ENCODE peak calls at places on chromosomes 2 and 18, in seven cellular contexts. I is SK-N-SH, R is T47D, U is HCT116, K is HepG2, D is H1, G is GM12878. T is an unnamed sample.

GRCh38 chr2:203594541-203594940 is 59.4 kb upstream of the RAPH1 start:
- DNase-seq in G (no peak), R (no peak), D (no peak), U (no peak), K (no peak), I (no peak), T (no peak)

GRCh38 chr2:134625311-134625710 is 93.5 kb downstream of the TMEM163 start:
- DNase-seq in I (no peak), U (no peak), K (no peak), G (no peak), D (no peak), R (no peak), T (no peak)

GRCh38 chr2:240785424-240786335 is 34.3 kb downstream of the KIF1A start:
- DNase-seq in D (no peak), K (no peak), I (no peak), G (no peak), R (no peak), U (no peak), T (no peak)

GRCh38 chr2:82650038-82650437 is 1809.0 kb downstream of the SUCLG1 start:
- DNase-seq in U (no peak), R (no peak), G (no peak), D (no peak), K (no peak), I (no peak), T (no peak)

GRCh38 chr2:18167871-18168270 is 289.4 kb downstream of the KCNS3 start:
- DNase-seq in G (no peak), U (no peak), I (no peak), K (no peak), R (no peak), D (no peak), T (no peak)

GRCh38 chr2:195533771-195534642 is 123.0 kb upstream of the SLC39A10 start:
- DNase-seq in G (no peak), D (no peak), R (no peak), U (peak), K (no peak), I (no peak), T (no peak)

GRCh38 chr2:181715033-181715630 is 34.8 kb upstream of the NEUROD1 start:
- DNase-seq in G (peak), I (peak), U (peak), D (peak), K (peak), R (peak), T (peak)

GRCh38 chr18:5961097-5961827 is 65.9 kb upstream of the TMEM200C start:
- DNase-seq in I (no peak), R (no peak), U (no peak), D (no peak), K (no peak), G (no peak), T (no peak)

GRCh38 chr2:2848621-2849443 is 517.8 kb upstream of the MYT1L start:
- DNase-seq in K (no peak), U (no peak), I (peak), G (no peak), D (no peak), R (no peak), T (no peak)

GRCh38 chr2:233235977-233236376 is 15.5 kb upstream of the ATG16L1 start:
- DNase-seq in K (peak), R (no peak), I (no peak), D (peak), U (no peak), G (no peak), T (no peak)

GRCh38 chr2:165913636-165914035 is 39.9 kb downstream of the TTC21B start:
- DNase-seq in R (no peak), I (no peak), U (no peak), G (no peak), D (no peak), K (no peak), T (no peak)

GRCh38 chr2:220104871-220105351 is 477.5 kb downstream of the SLC4A3 start:
- DNase-seq in G (no peak), K (no peak), D (no peak), U (no peak), R (no peak), I (peak), T (no peak)

DNA sequence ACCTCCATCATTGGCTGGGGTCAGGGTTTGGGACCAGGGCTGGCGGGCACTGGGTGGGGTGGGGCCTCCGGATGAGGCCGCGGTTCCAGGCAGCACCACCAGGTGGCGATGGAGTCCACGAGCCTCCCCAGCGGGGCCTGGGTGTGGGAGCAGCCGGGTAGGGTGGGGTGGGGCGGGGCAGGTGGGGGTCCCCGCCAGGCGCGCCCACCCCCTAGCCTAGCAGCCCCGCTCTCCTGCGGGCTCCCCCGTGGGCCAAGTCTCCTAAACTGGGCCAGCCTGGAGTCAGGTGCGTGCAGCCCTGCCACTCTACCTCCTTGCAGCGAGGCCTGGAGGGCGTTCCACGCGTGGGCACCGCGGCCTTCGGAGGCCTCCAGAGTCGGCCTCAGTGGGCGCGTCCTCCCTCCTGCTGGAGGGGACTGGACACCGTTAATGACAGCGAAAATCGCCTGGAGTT is 187.5 kb downstream of the TWIST2 start:
- DNase-seq in U (peak), G (no peak), K (no peak), R (peak), I (peak), D (peak), T (peak)
- TF ChIP-seq JUND in U (no peak), G (no peak), K (no peak), R (no peak), I (no peak), D (no peak), T (no peak)

GRCh38 chr2:236998758-236999157 is 86.9 kb upstream of the COPS8 start:
- DNase-seq in I (no peak), G (no peak), K (no peak), R (no peak), U (no peak), D (no peak), T (no peak)
- TF ChIP-seq JUND in I (no peak), G (no peak), K (no peak), R (no peak), U (no peak), D (no peak), T (no peak)

GRCh38 chr2:61961231-61961901 is 55.9 kb downstream of the COMMD1 start:
- DNase-seq in D (no peak), G (no peak), K (no peak), U (no peak), R (no peak), I (no peak), T (no peak)

GRCh38 chr2:61962095-61962984 is 56.9 kb downstream of the COMMD1 start:
- DNase-seq in K (no peak), I (no peak), R (no peak), G (no peak), D (no peak), U (no peak), T (no peak)

GRCh38 chr2:61959381-61960293 is 54.2 kb downstream of the COMMD1 start:
- DNase-seq in G (no peak), D (no peak), I (no peak), U (no peak), R (no peak), K (peak), T (no peak)
- TF ChIP-seq JUND in G (no peak), D (no peak), I (no peak), U (no peak), R (no peak), K (no peak), T (no peak)

GRCh38 chr2:177031435-177032222 is 181.0 kb upstream of the HNRNPA3 start:
- DNase-seq in R (no peak), G (no peak), K (no peak), I (peak), U (no peak), D (no peak), T (no peak)
- TF ChIP-seq JUND in R (no peak), G (no peak), K (no peak), I (no peak), U (no peak), D (no peak), T (no peak)

T was measured in K562.